ENCODE peak calls at places on chromosomes 7 and 10, in eight cellular contexts. M is adrenal gland, A is SK-N-DZ, X is small intestine, I is iPS DF 19.7, C is aorta, L is GM12892, R is kidney glomerular epithelial cell. Q is an unnamed sample.

GRCh38 chr7:98165827-98166667 is 45.2 kb upstream of the BHLHA15 start:
- DNase-seq in M (peak; percentile 75), A (no peak), X (peak; percentile 69), I (no peak), C (no peak), L (peak; percentile 40), R (peak; percentile 10), Q (no peak)

GRCh38 chr7:30650455-30650854 is 31.8 kb downstream of the CRHR2 start:
- DNase-seq in M (peak; percentile 5), A (no peak), X (no peak), I (no peak), C (no peak), L (no peak), R (no peak), Q (no peak)

GRCh38 chr10:20622522-20623270 is 274.4 kb downstream of the NEBL start:
- DNase-seq in M (no peak), A (no peak), X (no peak), I (no peak), C (no peak), L (no peak), R (peak; percentile 79), Q (no peak)

GRCh38 chr7:26346611-26347200 is 55.0 kb downstream of the SNX10 start:
- DNase-seq in M (no peak), A (no peak), X (no peak), I (no peak), C (no peak), L (no peak), R (peak; percentile 54), Q (no peak)

GRCh38 chr7:158847451-158847866 is 8.9 kb upstream of the DYNC2I1 start:
- DNase-seq in M (no peak), A (no peak), X (no peak), I (no peak), C (no peak), L (no peak), R (no peak), Q (no peak)

GRCh38 chr10:85557077-85557476 is 809.5 kb downstream of the GRID1 start:
- DNase-seq in M (no peak), A (no peak), X (no peak), I (no peak), C (no peak), L (no peak), R (no peak), Q (no peak)

GRCh38 chr10:44180321-44181154 is 204.4 kb downstream of the CXCL12 start:
- DNase-seq in M (no peak), A (no peak), X (no peak), I (no peak), C (no peak), L (no peak), R (no peak), Q (peak; percentile 88)

GRCh38 chr10:8758029-8758428 is 703.5 kb downstream of the GATA3 start:
- DNase-seq in M (no peak), A (no peak), X (no peak), I (no peak), C (no peak), L (no peak), R (no peak), Q (no peak)

GRCh38 chr10:125107166-125107949 is 53.0 kb downstream of the CTBP2 start:
- DNase-seq in M (no peak), A (no peak), X (no peak), I (no peak), C (peak; percentile 28), L (no peak), R (no peak), Q (no peak)